ENCODE peak calls at places on chromosomes 16 and 17, in ten cellular contexts. O is T-helper 1 cell, R is T47D, J is NCI-H1436, B is NCI-H1105, L is SW 1271, D is WTC11, M is ovary, C is pancreas, E is fibroblast of lung. Z is an unnamed sample.

GRCh38 chr17:82615084-82616020 is 32.9 kb downstream of the WDR45B start:
- DNase-seq in O (no peak), R (no peak), J (no peak), B (no peak), L (no peak), D (peak), M (no peak), C (peak), E (no peak), Z (no peak)

GRCh38 chr17:68390888-68391545 is 66.3 kb downstream of the WIPI1 start:
- DNase-seq in O (no peak), R (no peak), J (no peak), B (no peak), L (no peak), D (no peak), M (no peak), C (no peak), E (peak), Z (no peak)

GRCh38 chr16:54503436-54503835 is 216.8 kb upstream of the IRX3 start:
- DNase-seq in O (no peak), R (no peak), J (no peak), B (no peak), L (no peak), D (no peak), M (no peak), C (no peak), E (peak), Z (no peak)

GRCh38 chr16:84138824-84139627 is 6.0 kb downstream of the HSDL1 start:
- DNase-seq in O (no peak), R (no peak), J (peak), B (no peak), L (peak), D (no peak), M (no peak), C (no peak), E (peak), Z (no peak)

GRCh38 chr16:54954220-54954619 is 23.6 kb downstream of the IRX5 start:
- DNase-seq in O (no peak), R (no peak), J (no peak), B (no peak), L (no peak), D (no peak), M (no peak), C (no peak), E (no peak), Z (no peak)

GRCh38 chr16:85428168-85428898 is 184.8 kb upstream of the GSE1 start:
- DNase-seq in O (peak), R (peak), J (peak), B (no peak), L (peak), D (peak), M (peak), C (peak), E (no peak), Z (no peak)

GRCh38 chr17:34287858-34288257 is 2.3 kb downstream of the CCL11 start:
- DNase-seq in O (no peak), R (no peak), J (no peak), B (no peak), L (no peak), D (no peak), M (no peak), C (no peak), E (no peak), Z (no peak)

GRCh38 chr16:54359086-54359485 is 72.5 kb upstream of the IRX3 start:
- DNase-seq in O (no peak), R (no peak), J (no peak), B (no peak), L (no peak), D (no peak), M (no peak), C (no peak), E (no peak), Z (no peak)

GRCh38 chr17:35804658-35805192 is 4.6 kb upstream of the TAF15 start:
- DNase-seq in O (no peak), R (peak), J (peak), B (peak), L (peak), D (peak), M (no peak), C (no peak), E (peak), Z (peak)

GRCh38 chr16:87828071-87828971 is 41.0 kb downstream of the SLC7A5 start:
- DNase-seq in O (no peak), R (no peak), J (peak), B (no peak), L (no peak), D (no peak), M (no peak), C (peak), E (no peak), Z (no peak)

GRCh38 chr17:76733618-76733957 is 3.5 kb downstream of the SRSF2 start:
- DNase-seq in O (no peak), R (no peak), J (no peak), B (no peak), L (no peak), D (no peak), M (no peak), C (no peak), E (no peak), Z (no peak)

GRCh38 chr16:74455619-74456289 is 34.5 kb upstream of the CLEC18B start:
- DNase-seq in O (no peak), R (no peak), J (no peak), B (no peak), L (no peak), D (no peak), M (no peak), C (no peak), E (peak), Z (peak)

GRCh38 chr17:71360301-71360700 is 760.5 kb upstream of the SOX9 start:
- DNase-seq in O (no peak), R (no peak), J (no peak), B (no peak), L (no peak), D (no peak), M (no peak), C (no peak), E (peak), Z (peak)

GRCh38 chr17:20095366-20096080 is 86.4 kb downstream of the SPECC1 start:
- DNase-seq in O (no peak), R (no peak), J (peak), B (no peak), L (peak), D (peak), M (peak), C (no peak), E (peak), Z (no peak)

GRCh38 chr16:50306287-50306686 is 39.9 kb downstream of the ADCY7 start:
- DNase-seq in O (no peak), R (no peak), J (no peak), B (no peak), L (no peak), D (no peak), M (no peak), C (no peak), E (no peak), Z (no peak)